ENCODE peak calls at places on chromosomes 4 and X, in nine cellular contexts. T, D, I, X, J, C, L, W and G are unnamed samples. For H3K4me1, the result is how much of the 10 kb centered on the place peaks cover.

GRCh38 chr4:120991885-120992284 is 69.4 kb upstream of the PRDM5 start:
- DNase-seq in W (no peak), X (no peak), I (no peak), C (no peak), L (no peak), D (no peak), T (no peak), J (no peak), G (no peak)

GRCh38 chrX:2224141-2224540 is 276.6 kb downstream of the DHRSX start:
- DNase-seq in L (no peak), T (no peak), W (no peak), C (no peak), D (no peak), J (no peak), X (no peak), I (no peak), G (no peak)

GRCh38 chrX:119606508-119607389 is 525 bp upstream of the NKRF start:
- DNase-seq in W (peak), T (no peak), X (no peak), C (no peak), J (no peak), I (no peak), L (no peak), D (no peak), G (no peak)

GRCh38 chrX:17738737-17739535 is 1.6 kb downstream of the SCML1 start:
- DNase-seq in J (no peak), L (no peak), I (no peak), C (no peak), W (no peak), D (no peak), X (no peak), T (no peak), G (no peak)

GRCh38 chr4:2427383-2428334 is 8.9 kb downstream of the CFAP99 start:
- DNase-seq in I (no peak), D (no peak), T (no peak), J (no peak), X (no peak), W (no peak), L (no peak), C (no peak), G (peak)

GRCh38 chrX:28581522-28581921 is 5.7 kb upstream of the IL1RAPL1 start:
- DNase-seq in C (no peak), J (no peak), L (no peak), D (no peak), I (no peak), W (no peak), X (no peak), T (no peak), G (no peak)

GRCh38 chr4:118171381-118171780 is 137.1 kb downstream of the NDST3 start:
- DNase-seq in W (no peak), C (no peak), T (no peak), D (no peak), L (no peak), J (no peak), X (no peak), I (no peak), G (no peak)

GRCh38 chr4:180832086-180832485 is 1411.1 kb upstream of the TENM3 start:
- DNase-seq in X (no peak), L (no peak), C (no peak), I (no peak), W (no peak), T (no peak), D (no peak), J (peak), G (no peak)

DNA sequence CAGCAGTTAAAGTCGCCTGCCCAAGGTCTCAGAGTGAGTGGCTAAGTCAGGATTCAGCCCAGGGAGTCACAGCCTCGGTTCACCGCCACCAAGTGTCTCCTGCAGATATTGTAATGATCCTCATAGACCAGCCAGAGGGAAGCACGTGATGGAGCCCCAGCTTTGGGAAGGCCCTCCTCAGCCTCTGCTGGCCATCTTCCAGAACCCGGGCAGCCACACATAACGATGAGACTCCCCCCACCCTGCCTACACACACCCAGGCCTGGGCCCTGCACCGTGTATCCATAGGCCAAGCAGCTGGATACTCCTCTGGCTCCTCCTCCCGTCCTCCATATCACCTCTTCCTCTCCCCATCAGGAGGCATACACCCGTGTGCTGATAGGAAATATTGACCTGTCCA is 19.6 kb upstream of the SASH3 start:
- DNase-seq in X (no peak), C (no peak), D (no peak), T (no peak), W (no peak), L (no peak), J (no peak), I (no peak), G (no peak)
- H3K4me1 ChIP-seq in X (under half), C (under half), D (under half), T (under half), W (under half), L (under half), J (under half), I (under half), G (under half)

DNA sequence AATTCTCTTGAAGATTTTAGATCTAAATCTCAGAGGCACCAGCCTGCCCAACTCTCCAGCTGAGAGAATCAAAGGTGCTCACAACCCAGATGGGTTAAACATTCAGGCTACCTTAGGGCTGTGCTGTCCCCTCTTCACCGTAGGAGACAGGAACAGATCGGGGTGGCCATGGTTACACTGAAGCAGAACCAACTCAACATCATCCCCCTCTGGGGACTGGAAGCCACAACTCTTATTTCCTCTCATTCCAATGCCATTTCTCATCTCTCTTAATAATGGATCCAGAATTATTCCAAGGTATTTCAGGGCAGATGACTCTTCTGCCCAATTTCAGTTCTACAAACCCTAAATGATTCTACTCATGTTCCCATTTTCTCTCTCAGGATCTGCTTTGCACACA is 109.7 kb downstream of the NKX6-1 start:
- DNase-seq in T (no peak), W (no peak), I (no peak), C (no peak), J (no peak), L (no peak), X (no peak), D (no peak), G (no peak)
- H3K27ac ChIP-seq in T (no peak), W (no peak), I (no peak), C (no peak), J (no peak), L (no peak), X (no peak), D (no peak), G (no peak)

GRCh38 chr4:140754918-140755810 is 1.0 kb downstream of the TBC1D9 start:
- DNase-seq in W (no peak), I (no peak), T (peak), C (no peak), X (no peak), D (no peak), L (no peak), J (no peak), G (no peak)
- H3K4me3 ChIP-seq in W (peak), I (peak), T (peak), C (peak), X (peak), D (peak), L (peak), J (peak), G (peak)

GRCh38 chr4:88614058-88614457 is 21.8 kb downstream of the HERC3 start:
- DNase-seq in T (no peak), I (no peak), L (no peak), J (no peak), C (no peak), W (no peak), X (no peak), D (no peak), G (no peak)

GRCh38 chr4:88613417-88613875 is 21.2 kb downstream of the HERC3 start:
- DNase-seq in T (no peak), W (no peak), J (peak), X (peak), C (no peak), D (no peak), I (no peak), L (no peak), G (no peak)

GRCh38 chr4:88618782-88619485 is 26.7 kb downstream of the HERC3 start:
- DNase-seq in W (no peak), D (no peak), C (no peak), J (no peak), T (no peak), L (no peak), X (no peak), I (no peak), G (no peak)

GRCh38 chr4:88619973-88620372 is 27.7 kb downstream of the HERC3 start:
- DNase-seq in T (no peak), X (no peak), W (no peak), C (no peak), D (no peak), I (no peak), L (no peak), J (no peak), G (no peak)

GRCh38 chr4:88616275-88616996 is 24.2 kb downstream of the HERC3 start:
- DNase-seq in L (no peak), C (no peak), J (no peak), X (no peak), D (no peak), T (no peak), W (no peak), I (no peak), G (no peak)
- H3K4me1 ChIP-seq in L (under half), C (under half), J (under half), X (under half), D (under half), T (under half), W (under half), I (under half), G (half or more)

GRCh38 chr4:138875886-138876608 is 139.5 kb upstream of the NOCT start:
- DNase-seq in X (no peak), T (no peak), D (no peak), C (no peak), L (no peak), I (no peak), W (peak), J (no peak), G (no peak)
- H3K27ac ChIP-seq in X (no peak), T (no peak), D (no peak), C (no peak), L (no peak), I (no peak), W (no peak), J (no peak), G (peak)

GRCh38 chr4:42578187-42578586 is 78.7 kb downstream of the ATP8A1 start:
- DNase-seq in J (no peak), T (no peak), W (no peak), C (no peak), X (no peak), L (no peak), I (no peak), D (no peak), G (no peak)

GRCh38 chr4:42574873-42575272 is 82.0 kb downstream of the ATP8A1 start:
- DNase-seq in C (no peak), T (no peak), J (no peak), L (no peak), X (no peak), W (no peak), D (no peak), I (no peak), G (no peak)

GRCh38 chr4:42579903-42580302 is 77.0 kb downstream of the ATP8A1 start:
- DNase-seq in T (no peak), X (no peak), C (no peak), J (no peak), L (no peak), W (no peak), D (no peak), I (no peak), G (no peak)
- H3K4me3 ChIP-seq in T (no peak), X (no peak), C (no peak), J (no peak), L (no peak), W (no peak), D (no peak), I (no peak), G (no peak)

GRCh38 chrX:129771266-129771995 is 8.3 kb upstream of the SASH3 start:
- DNase-seq in J (no peak), L (no peak), C (no peak), W (no peak), X (no peak), D (no peak), T (no peak), I (no peak), G (no peak)

GRCh38 chrX:129772796-129773431 is 6.8 kb upstream of the SASH3 start:
- DNase-seq in D (peak), X (no peak), W (no peak), I (peak), L (no peak), T (peak), C (peak), J (no peak), G (no peak)

GRCh38 chrX:129777218-129777768 is 2.5 kb upstream of the SASH3 start:
- DNase-seq in D (peak), C (peak), J (no peak), L (no peak), I (no peak), X (no peak), W (no peak), T (peak), G (no peak)

GRCh38 chrX:129769467-129770154 is 10.1 kb upstream of the SASH3 start:
- DNase-seq in W (no peak), L (no peak), J (no peak), C (no peak), I (no peak), T (no peak), D (peak), X (no peak), G (no peak)

DNA sequence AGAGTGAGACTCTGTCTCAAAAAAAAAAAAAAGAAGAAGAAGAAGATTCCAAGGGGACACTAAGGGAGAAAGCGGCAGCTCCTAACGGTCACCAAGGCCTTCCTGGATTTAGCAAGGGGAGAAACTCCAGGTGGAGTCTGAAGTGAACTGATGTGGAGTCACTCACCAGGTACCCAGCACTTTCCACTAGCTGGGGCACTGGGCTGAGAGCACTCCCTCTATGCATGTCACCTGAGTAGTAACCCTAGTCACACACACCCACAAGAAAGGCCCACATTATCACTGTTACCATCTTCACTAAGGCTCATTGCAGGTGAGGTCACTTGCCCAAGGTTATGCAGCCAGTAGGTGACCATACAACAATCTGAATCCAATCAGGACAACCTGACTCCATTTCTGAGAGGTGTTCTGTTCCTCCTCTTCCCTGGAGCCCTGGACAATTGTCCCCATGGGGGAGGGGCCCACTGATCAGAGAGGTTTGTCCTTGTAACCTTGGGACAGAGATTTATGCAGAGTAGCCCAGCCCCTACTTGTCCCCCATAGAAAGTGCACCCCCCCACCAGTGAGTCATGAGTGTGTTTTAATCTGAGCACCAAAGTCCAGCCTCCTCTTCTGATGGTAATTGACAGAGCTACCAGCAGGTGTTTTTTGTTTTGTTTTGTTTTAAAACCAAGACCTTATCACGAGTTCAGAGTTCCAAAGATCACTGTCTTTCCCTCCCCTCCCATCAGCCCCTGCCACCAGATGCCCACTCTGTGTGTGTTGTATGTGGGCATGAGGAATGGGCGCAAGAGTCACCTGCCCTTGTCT is 5.9 kb upstream of the SASH3 start:
- DNase-seq in C (peak), D (no peak), T (peak), X (no peak), W (no peak), L (no peak), I (no peak), J (no peak), G (no peak)
- H3K4me1 ChIP-seq in C (under half), D (under half), T (under half), X (under half), W (under half), L (under half), I (under half), J (under half), G (under half)